ENCODE peak calls at places on chromosome 3, in six cellular contexts. One of them, this sample, is unnamed.

GRCh38 chr3:37621771-37622170 is 239.9 kb upstream of the CTDSPL start:
- DNase-seq in cerebellum: no peak
- DNase-seq in ureter: no peak
- DNase-seq in NCI-H446 treated with DMSO at 0.1 percent for 48 hours: no peak
- DNase-seq in pancreas: no peak
- DNase-seq in heart left ventricle: no peak
- DNase-seq in this sample: no peak

GRCh38 chr3:146404451-146404850 is 64.9 kb downstream of the PLSCR2 start:
- DNase-seq in cerebellum: no peak
- DNase-seq in ureter: no peak
- DNase-seq in NCI-H446 treated with DMSO at 0.1 percent for 48 hours: no peak
- DNase-seq in pancreas: no peak
- DNase-seq in heart left ventricle: no peak
- DNase-seq in this sample: no peak

GRCh38 chr3:73107788-73108187 is 46.3 kb downstream of the EBLN2 start:
- DNase-seq in cerebellum: no peak
- DNase-seq in ureter: no peak
- DNase-seq in NCI-H446 treated with DMSO at 0.1 percent for 48 hours: no peak
- DNase-seq in pancreas: no peak
- DNase-seq in heart left ventricle: no peak
- DNase-seq in this sample: no peak

GRCh38 chr3:151345854-151346253 is 16.5 kb upstream of the P2RY13 start:
- DNase-seq in cerebellum: no peak
- DNase-seq in ureter: no peak
- DNase-seq in NCI-H446 treated with DMSO at 0.1 percent for 48 hours: no peak
- DNase-seq in pancreas: no peak
- DNase-seq in heart left ventricle: no peak
- DNase-seq in this sample: no peak

GRCh38 chr3:39559543-39559942 is 92.1 kb downstream of the MOBP start:
- DNase-seq in cerebellum: no peak
- DNase-seq in ureter: no peak
- DNase-seq in NCI-H446 treated with DMSO at 0.1 percent for 48 hours: no peak
- DNase-seq in pancreas: no peak
- DNase-seq in heart left ventricle: no peak
- DNase-seq in this sample: no peak

GRCh38 chr3:111919370-111920065 is 59.3 kb upstream of the ABHD10 start:
- DNase-seq in cerebellum: no peak
- DNase-seq in ureter: no peak
- DNase-seq in NCI-H446 treated with DMSO at 0.1 percent for 48 hours: no peak
- DNase-seq in pancreas: no peak
- DNase-seq in heart left ventricle: no peak
- DNase-seq in this sample: no peak

GRCh38 chr3:14488286-14489036 is 51.7 kb downstream of the GRIP2 start:
- DNase-seq in cerebellum: no peak
- DNase-seq in ureter: no peak
- DNase-seq in NCI-H446 treated with DMSO at 0.1 percent for 48 hours: no peak
- DNase-seq in pancreas: peak
- DNase-seq in heart left ventricle: no peak
- DNase-seq in this sample: no peak

GRCh38 chr3:107857854-107858253 is 233.0 kb downstream of the CD47 start:
- DNase-seq in cerebellum: no peak
- DNase-seq in ureter: no peak
- DNase-seq in NCI-H446 treated with DMSO at 0.1 percent for 48 hours: no peak
- DNase-seq in pancreas: no peak
- DNase-seq in heart left ventricle: no peak
- DNase-seq in this sample: no peak

GRCh38 chr3:133896002-133896761 is 500 bp upstream of the RAB6B start:
- DNase-seq in cerebellum: peak
- DNase-seq in ureter: no peak
- DNase-seq in NCI-H446 treated with DMSO at 0.1 percent for 48 hours: no peak
- DNase-seq in pancreas: no peak
- DNase-seq in heart left ventricle: no peak
- DNase-seq in this sample: peak

GRCh38 chr3:129182390-129183180 is 1.1 kb downstream of the CNBP start:
- DNase-seq in cerebellum: no peak
- DNase-seq in ureter: no peak
- DNase-seq in NCI-H446 treated with DMSO at 0.1 percent for 48 hours: no peak
- DNase-seq in pancreas: no peak
- DNase-seq in heart left ventricle: peak
- DNase-seq in this sample: no peak

GRCh38 chr3:195425849-195426248 is 17.0 kb downstream of the ACAP2 start:
- DNase-seq in cerebellum: no peak
- DNase-seq in ureter: no peak
- DNase-seq in NCI-H446 treated with DMSO at 0.1 percent for 48 hours: no peak
- DNase-seq in pancreas: no peak
- DNase-seq in heart left ventricle: no peak
- DNase-seq in this sample: no peak

GRCh38 chr3:150699068-150699635 is 4.6 kb downstream of the ERICH6 start:
- DNase-seq in cerebellum: no peak
- DNase-seq in ureter: no peak
- DNase-seq in NCI-H446 treated with DMSO at 0.1 percent for 48 hours: no peak
- DNase-seq in pancreas: no peak
- DNase-seq in heart left ventricle: no peak
- DNase-seq in this sample: no peak

GRCh38 chr3:113534365-113534764 is 2.0 kb downstream of the SIDT1 start:
- DNase-seq in cerebellum: peak
- DNase-seq in ureter: no peak
- DNase-seq in NCI-H446 treated with DMSO at 0.1 percent for 48 hours: no peak
- DNase-seq in pancreas: no peak
- DNase-seq in heart left ventricle: no peak
- DNase-seq in this sample: peak

GRCh38 chr3:48064292-48064829 is 48.1 kb upstream of the MAP4 start:
- DNase-seq in cerebellum: no peak
- DNase-seq in ureter: no peak
- DNase-seq in NCI-H446 treated with DMSO at 0.1 percent for 48 hours: no peak
- DNase-seq in pancreas: no peak
- DNase-seq in heart left ventricle: no peak
- DNase-seq in this sample: no peak

GRCh38 chr3:86990734-86991481 is at the start of gene VGLL3:
- DNase-seq in cerebellum: no peak
- DNase-seq in ureter: peak
- DNase-seq in NCI-H446 treated with DMSO at 0.1 percent for 48 hours: no peak
- DNase-seq in pancreas: peak
- DNase-seq in heart left ventricle: peak
- DNase-seq in this sample: no peak

GRCh38 chr3:33075996-33076395 is 20.9 kb downstream of the GLB1 start:
- DNase-seq in cerebellum: no peak
- DNase-seq in ureter: no peak
- DNase-seq in NCI-H446 treated with DMSO at 0.1 percent for 48 hours: no peak
- DNase-seq in pancreas: no peak
- DNase-seq in heart left ventricle: no peak
- DNase-seq in this sample: no peak

GRCh38 chr3:150783334-150783733 is 20.4 kb upstream of the SIAH2 start:
- DNase-seq in cerebellum: no peak
- DNase-seq in ureter: no peak
- DNase-seq in NCI-H446 treated with DMSO at 0.1 percent for 48 hours: no peak
- DNase-seq in pancreas: no peak
- DNase-seq in heart left ventricle: no peak
- DNase-seq in this sample: no peak

GRCh38 chr3:30475038-30475808 is 131.2 kb upstream of the TGFBR2 start:
- DNase-seq in cerebellum: no peak
- DNase-seq in ureter: no peak
- DNase-seq in NCI-H446 treated with DMSO at 0.1 percent for 48 hours: no peak
- DNase-seq in pancreas: no peak
- DNase-seq in heart left ventricle: no peak
- DNase-seq in this sample: no peak

GRCh38 chr3:150635526-150635925 is 32.4 kb downstream of the SELENOT start:
- DNase-seq in cerebellum: no peak
- DNase-seq in ureter: no peak
- DNase-seq in NCI-H446 treated with DMSO at 0.1 percent for 48 hours: no peak
- DNase-seq in pancreas: no peak
- DNase-seq in heart left ventricle: no peak
- DNase-seq in this sample: no peak

GRCh38 chr3:94185753-94186152 is 122.9 kb downstream of the NSUN3 start:
- DNase-seq in cerebellum: peak
- DNase-seq in ureter: no peak
- DNase-seq in NCI-H446 treated with DMSO at 0.1 percent for 48 hours: peak
- DNase-seq in pancreas: no peak
- DNase-seq in heart left ventricle: no peak
- DNase-seq in this sample: peak

GRCh38 chr3:69357196-69357595 is 28.7 kb downstream of the FRMD4B start:
- DNase-seq in cerebellum: no peak
- DNase-seq in ureter: no peak
- DNase-seq in NCI-H446 treated with DMSO at 0.1 percent for 48 hours: no peak
- DNase-seq in pancreas: no peak
- DNase-seq in heart left ventricle: no peak
- DNase-seq in this sample: no peak

GRCh38 chr3:129344540-129345220 is 66.0 kb downstream of the HMCES start:
- DNase-seq in cerebellum: no peak
- DNase-seq in ureter: no peak
- DNase-seq in NCI-H446 treated with DMSO at 0.1 percent for 48 hours: no peak
- DNase-seq in pancreas: no peak
- DNase-seq in heart left ventricle: no peak
- DNase-seq in this sample: no peak

GRCh38 chr3:71416868-71417267 is 166.7 kb downstream of the FOXP1 start:
- DNase-seq in cerebellum: no peak
- DNase-seq in ureter: no peak
- DNase-seq in NCI-H446 treated with DMSO at 0.1 percent for 48 hours: no peak
- DNase-seq in pancreas: no peak
- DNase-seq in heart left ventricle: no peak
- DNase-seq in this sample: peak

GRCh38 chr3:195704433-195704999 is 16.3 kb upstream of the MUC20 start:
- DNase-seq in cerebellum: no peak
- DNase-seq in ureter: no peak
- DNase-seq in NCI-H446 treated with DMSO at 0.1 percent for 48 hours: no peak
- DNase-seq in pancreas: no peak
- DNase-seq in heart left ventricle: no peak
- DNase-seq in this sample: no peak

GRCh38 chr3:150251654-150252053 is 156.4 kb upstream of the TSC22D2 start:
- DNase-seq in cerebellum: no peak
- DNase-seq in ureter: no peak
- DNase-seq in NCI-H446 treated with DMSO at 0.1 percent for 48 hours: no peak
- DNase-seq in pancreas: no peak
- DNase-seq in heart left ventricle: no peak
- DNase-seq in this sample: no peak

GRCh38 chr3:57961177-57961827 is 46.9 kb upstream of the FLNB start:
- DNase-seq in cerebellum: no peak
- DNase-seq in ureter: no peak
- DNase-seq in NCI-H446 treated with DMSO at 0.1 percent for 48 hours: no peak
- DNase-seq in pancreas: no peak
- DNase-seq in heart left ventricle: no peak
- DNase-seq in this sample: no peak

GRCh38 chr3:126982522-126983175 is at the start of gene PLXNA1:
- DNase-seq in cerebellum: peak
- DNase-seq in ureter: peak
- DNase-seq in NCI-H446 treated with DMSO at 0.1 percent for 48 hours: peak
- DNase-seq in pancreas: peak
- DNase-seq in heart left ventricle: peak
- DNase-seq in this sample: peak

GRCh38 chr3:77041156-77041696 is 1.3 kb downstream of the ROBO2 start:
- DNase-seq in cerebellum: no peak
- DNase-seq in ureter: no peak
- DNase-seq in NCI-H446 treated with DMSO at 0.1 percent for 48 hours: no peak
- DNase-seq in pancreas: no peak
- DNase-seq in heart left ventricle: no peak
- DNase-seq in this sample: peak

GRCh38 chr3:175150812-175151411 is 291.8 kb downstream of the NAALADL2 start:
- DNase-seq in cerebellum: no peak
- DNase-seq in ureter: no peak
- DNase-seq in NCI-H446 treated with DMSO at 0.1 percent for 48 hours: no peak
- DNase-seq in pancreas: no peak
- DNase-seq in heart left ventricle: no peak
- DNase-seq in this sample: no peak